ENCODE peak calls at places on chromosomes 7 and 10, in four cellular contexts. U is neural crest cell, K is NCI-H1105, Y is BE2C. N is an unnamed sample.

GRCh38 chr10:64115913-64116643 is 594.9 kb downstream of the REEP3 start:
- DNase-seq in U (peak), K (no peak), Y (peak), N (no peak)

GRCh38 chr7:66824041-66824440 is 83.5 kb downstream of the RABGEF1 start:
- DNase-seq in U (no peak), K (no peak), Y (no peak), N (no peak)

GRCh38 chr7:101629171-101629570 is at the start of gene MYL10:
- DNase-seq in U (no peak), K (no peak), Y (no peak), N (no peak)

GRCh38 chr10:66795871-66796270 is 130.0 kb upstream of the LRRTM3 start:
- DNase-seq in U (no peak), K (no peak), Y (no peak), N (no peak)

GRCh38 chr7:2219136-2219535 is 13.6 kb downstream of the MAD1L1 start:
- DNase-seq in U (no peak), K (no peak), Y (no peak), N (no peak)

GRCh38 chr10:5043716-5044115 is 40.1 kb upstream of the AKR1C2 start:
- DNase-seq in U (no peak), K (peak), Y (no peak), N (no peak)

GRCh38 chr7:16563281-16564022 is 36.8 kb downstream of the LRRC72 start:
- DNase-seq in U (no peak), K (no peak), Y (no peak), N (no peak)

GRCh38 chr7:25672476-25672875 is 444.2 kb upstream of the NPVF start:
- DNase-seq in U (no peak), K (no peak), Y (no peak), N (no peak)

GRCh38 chr7:64887756-64888508 is 15.1 kb upstream of the ZNF273 start:
- DNase-seq in U (peak), K (no peak), Y (no peak), N (no peak)

GRCh38 chr7:159144756-159145543 is at the start of gene VIPR2:
- DNase-seq in U (no peak), K (no peak), Y (no peak), N (no peak)

GRCh38 chr7:1666779-1667565 is 3.1 kb upstream of the ELFN1 start:
- DNase-seq in U (no peak), K (no peak), Y (peak), N (peak)

GRCh38 chr10:103985726-103986125 is 18.8 kb downstream of the SLK start:
- DNase-seq in U (no peak), K (no peak), Y (no peak), N (no peak)

GRCh38 chr7:111474723-111475418 is 87.4 kb downstream of the IMMP2L start:
- DNase-seq in U (no peak), K (no peak), Y (no peak), N (no peak)

GRCh38 chr7:108525327-108525984 is 479 bp downstream of the PNPLA8 start:
- DNase-seq in U (no peak), K (peak), Y (no peak), N (no peak)

GRCh38 chr7:68783671-68784070 is 814.6 kb upstream of the AUTS2 start:
- DNase-seq in U (no peak), K (no peak), Y (no peak), N (no peak)

GRCh38 chr7:120979765-120980499 is 8.6 kb upstream of the CPED1 start:
- DNase-seq in U (no peak), K (no peak), Y (no peak), N (no peak)

GRCh38 chr10:24691113-24691512 is 32.6 kb downstream of the ARHGAP21 start:
- DNase-seq in U (no peak), K (no peak), Y (no peak), N (no peak)

GRCh38 chr7:117023325-117023854 is 70.1 kb downstream of the ST7 start:
- DNase-seq in U (no peak), K (no peak), Y (no peak), N (no peak)

GRCh38 chr7:5282464-5283316 is at the start of gene SLC29A4:
- DNase-seq in U (peak), K (peak), Y (peak), N (no peak)

GRCh38 chr10:93854985-93855384 is 38.8 kb upstream of the SLC35G1 start:
- DNase-seq in U (no peak), K (no peak), Y (no peak), N (no peak)

GRCh38 chr7:114921636-114922150 is at the start of gene MDFIC:
- DNase-seq in U (no peak), K (no peak), Y (no peak), N (no peak)